ENCODE peak calls at places on chromosomes 11 and 22, in five cellular contexts. One of them, this sample, is unnamed.

GRCh38 chr11:69080361-69080973 is 31.7 kb downstream of the TPCN2 start:
- DNase-seq in K562: no peak
- DNase-seq in GM12878: no peak
- DNase-seq in HepG2: no peak
- DNase-seq in SK-N-SH: no peak
- DNase-seq in this sample: peak

GRCh38 chr11:15662285-15662684 is 547.6 kb downstream of the INSC start:
- DNase-seq in K562: no peak
- DNase-seq in GM12878: no peak
- DNase-seq in HepG2: no peak
- DNase-seq in SK-N-SH: no peak
- DNase-seq in this sample: no peak

GRCh38 chr11:75105462-75105925 is 8.8 kb upstream of the OR2AT4 start:
- DNase-seq in K562: peak
- DNase-seq in GM12878: no peak
- DNase-seq in HepG2: peak
- DNase-seq in SK-N-SH: no peak
- DNase-seq in this sample: no peak

GRCh38 chr11:29780756-29781155 is 236.1 kb downstream of the KCNA4 start:
- DNase-seq in K562: no peak
- DNase-seq in GM12878: no peak
- DNase-seq in HepG2: no peak
- DNase-seq in SK-N-SH: no peak
- DNase-seq in this sample: peak

GRCh38 chr11:27385245-27385644 is 22.2 kb upstream of the CCDC34 start:
- DNase-seq in K562: no peak
- DNase-seq in GM12878: no peak
- DNase-seq in HepG2: no peak
- DNase-seq in SK-N-SH: no peak
- DNase-seq in this sample: no peak

GRCh38 chr11:23688835-23689234 is 808.0 kb upstream of the LUZP2 start:
- DNase-seq in K562: no peak
- DNase-seq in GM12878: no peak
- DNase-seq in HepG2: no peak
- DNase-seq in SK-N-SH: no peak
- DNase-seq in this sample: no peak

GRCh38 chr22:49617264-49617663 is 210.4 kb downstream of the BRD1 start:
- DNase-seq in K562: no peak
- DNase-seq in GM12878: no peak
- DNase-seq in HepG2: no peak
- DNase-seq in SK-N-SH: no peak
- DNase-seq in this sample: no peak

GRCh38 chr11:61041755-61042518 is 60.4 kb upstream of the CD5 start:
- DNase-seq in K562: no peak
- DNase-seq in GM12878: no peak
- DNase-seq in HepG2: no peak
- DNase-seq in SK-N-SH: no peak
- DNase-seq in this sample: no peak

GRCh38 chr11:104451193-104451592 is 287.2 kb upstream of the PDGFD start:
- DNase-seq in K562: no peak
- DNase-seq in GM12878: no peak
- DNase-seq in HepG2: no peak
- DNase-seq in SK-N-SH: no peak
- DNase-seq in this sample: no peak

GRCh38 chr22:47129902-47130301 is 367.5 kb downstream of the TBC1D22A start:
- DNase-seq in K562: peak
- DNase-seq in GM12878: no peak
- DNase-seq in HepG2: no peak
- DNase-seq in SK-N-SH: no peak
- DNase-seq in this sample: peak

GRCh38 chr22:37749831-37750595 is 53.2 kb downstream of the TRIOBP start:
- DNase-seq in K562: no peak
- DNase-seq in GM12878: no peak
- DNase-seq in HepG2: peak
- DNase-seq in SK-N-SH: no peak
- DNase-seq in this sample: no peak

GRCh38 chr11:15968461-15969130 is 387.8 kb downstream of the SOX6 start:
- DNase-seq in K562: peak
- DNase-seq in GM12878: no peak
- DNase-seq in HepG2: no peak
- DNase-seq in SK-N-SH: no peak
- DNase-seq in this sample: no peak

GRCh38 chr22:34781676-34782075 is 284.3 kb upstream of the ISX start:
- DNase-seq in K562: no peak
- DNase-seq in GM12878: no peak
- DNase-seq in HepG2: no peak
- DNase-seq in SK-N-SH: no peak
- DNase-seq in this sample: no peak

GRCh38 chr22:44403930-44404329 is 91.2 kb upstream of the SHISAL1 start:
- DNase-seq in K562: no peak
- DNase-seq in GM12878: no peak
- DNase-seq in HepG2: no peak
- DNase-seq in SK-N-SH: no peak
- DNase-seq in this sample: no peak

GRCh38 chr11:65204646-65205601 is 23.2 kb downstream of the CAPN1 start:
- DNase-seq in K562: peak
- DNase-seq in GM12878: no peak
- DNase-seq in HepG2: peak
- DNase-seq in SK-N-SH: peak
- DNase-seq in this sample: peak

GRCh38 chr11:130166457-130166784 is 6.8 kb downstream of the ST14 start:
- DNase-seq in K562: no peak
- DNase-seq in GM12878: no peak
- DNase-seq in HepG2: peak
- DNase-seq in SK-N-SH: peak
- DNase-seq in this sample: no peak

GRCh38 chr22:43217285-43218030 is 30.5 kb upstream of the TTLL12 start:
- DNase-seq in K562: no peak
- DNase-seq in GM12878: no peak
- DNase-seq in HepG2: no peak
- DNase-seq in SK-N-SH: no peak
- DNase-seq in this sample: no peak

GRCh38 chr11:100727410-100727809 is 40.3 kb downstream of the ARHGAP42 start:
- DNase-seq in K562: no peak
- DNase-seq in GM12878: no peak
- DNase-seq in HepG2: no peak
- DNase-seq in SK-N-SH: no peak
- DNase-seq in this sample: no peak

GRCh38 chr11:64048042-64048854 is 12.5 kb downstream of the FLRT1 start:
- DNase-seq in K562: no peak
- DNase-seq in GM12878: no peak
- DNase-seq in HepG2: peak
- DNase-seq in SK-N-SH: peak
- DNase-seq in this sample: no peak

GRCh38 chr11:110317516-110317932 is 21.1 kb upstream of the RDX start:
- DNase-seq in K562: peak
- DNase-seq in GM12878: no peak
- DNase-seq in HepG2: no peak
- DNase-seq in SK-N-SH: peak
- DNase-seq in this sample: no peak

GRCh38 chr11:72209101-72209500 is 7.5 kb upstream of the FOLR2 start:
- DNase-seq in K562: no peak
- DNase-seq in GM12878: no peak
- DNase-seq in HepG2: no peak
- DNase-seq in SK-N-SH: no peak
- DNase-seq in this sample: peak

GRCh38 chr22:22974795-22975580 is 87.4 kb downstream of the IGLL5 start:
- DNase-seq in K562: peak
- DNase-seq in GM12878: no peak
- DNase-seq in HepG2: no peak
- DNase-seq in SK-N-SH: no peak
- DNase-seq in this sample: no peak

GRCh38 chr22:44567846-44568493 is 69.9 kb upstream of the RTL6 start:
- DNase-seq in K562: no peak
- DNase-seq in GM12878: no peak
- DNase-seq in HepG2: peak
- DNase-seq in SK-N-SH: no peak
- DNase-seq in this sample: peak

GRCh38 chr11:22898036-22898435 is 37.8 kb upstream of the CCDC179 start:
- DNase-seq in K562: no peak
- DNase-seq in GM12878: no peak
- DNase-seq in HepG2: no peak
- DNase-seq in SK-N-SH: no peak
- DNase-seq in this sample: no peak

GRCh38 chr11:130979386-130979972 is 63.2 kb upstream of the SNX19 start:
- DNase-seq in K562: peak
- DNase-seq in GM12878: no peak
- DNase-seq in HepG2: no peak
- DNase-seq in SK-N-SH: peak
- DNase-seq in this sample: no peak

GRCh38 chr22:48799227-48799970 is 1028.3 kb downstream of the BRD1 start:
- DNase-seq in K562: no peak
- DNase-seq in GM12878: no peak
- DNase-seq in HepG2: no peak
- DNase-seq in SK-N-SH: no peak
- DNase-seq in this sample: no peak

GRCh38 chr11:118438314-118438931 is 2.1 kb downstream of the KMT2A start:
- DNase-seq in K562: peak
- DNase-seq in GM12878: no peak
- DNase-seq in HepG2: no peak
- DNase-seq in SK-N-SH: peak
- DNase-seq in this sample: peak

GRCh38 chr22:31995807-31996206 is 47.3 kb upstream of the SLC5A1 start:
- DNase-seq in K562: no peak
- DNase-seq in GM12878: no peak
- DNase-seq in HepG2: no peak
- DNase-seq in SK-N-SH: no peak
- DNase-seq in this sample: no peak

GRCh38 chr11:97557399-97557798 is 1167.6 kb downstream of the JRKL start:
- DNase-seq in K562: no peak
- DNase-seq in GM12878: no peak
- DNase-seq in HepG2: no peak
- DNase-seq in SK-N-SH: peak
- DNase-seq in this sample: no peak

GRCh38 chr11:35112056-35112845 is 26.7 kb upstream of the CD44 start:
- DNase-seq in K562: no peak
- DNase-seq in GM12878: no peak
- DNase-seq in HepG2: no peak
- DNase-seq in SK-N-SH: no peak
- DNase-seq in this sample: no peak

GRCh38 chr11:119641991-119642745 is 86.8 kb downstream of the NECTIN1 start:
- DNase-seq in K562: peak
- DNase-seq in GM12878: no peak
- DNase-seq in HepG2: peak
- DNase-seq in SK-N-SH: peak
- DNase-seq in this sample: peak

GRCh38 chr22:30270841-30271240 is 4.2 kb upstream of the OSM start:
- DNase-seq in K562: peak
- DNase-seq in GM12878: no peak
- DNase-seq in HepG2: no peak
- DNase-seq in SK-N-SH: no peak
- DNase-seq in this sample: peak
- TF ChIP-seq GABPA in K562: no peak
- TF ChIP-seq GABPA in GM12878: no peak
- TF ChIP-seq GABPA in HepG2: no peak
- TF ChIP-seq GABPA in SK-N-SH: no peak
- TF ChIP-seq GABPA in this sample: no peak

GRCh38 chr11:46003647-46004046 is 81.2 kb downstream of the LARGE2 start:
- DNase-seq in K562: no peak
- DNase-seq in GM12878: no peak
- DNase-seq in HepG2: no peak
- DNase-seq in SK-N-SH: no peak
- DNase-seq in this sample: peak

GRCh38 chr11:46002146-46002545 is 79.7 kb downstream of the LARGE2 start:
- DNase-seq in K562: no peak
- DNase-seq in GM12878: no peak
- DNase-seq in HepG2: no peak
- DNase-seq in SK-N-SH: no peak
- DNase-seq in this sample: no peak

GRCh38 chr11:46009647-46010046 is 87.2 kb downstream of the LARGE2 start:
- DNase-seq in K562: no peak
- DNase-seq in GM12878: no peak
- DNase-seq in HepG2: no peak
- DNase-seq in SK-N-SH: no peak
- DNase-seq in this sample: no peak

GRCh38 chr11:46010100-46010499 is 87.6 kb downstream of the LARGE2 start:
- DNase-seq in K562: no peak
- DNase-seq in GM12878: no peak
- DNase-seq in HepG2: no peak
- DNase-seq in SK-N-SH: no peak
- DNase-seq in this sample: no peak

DNA sequence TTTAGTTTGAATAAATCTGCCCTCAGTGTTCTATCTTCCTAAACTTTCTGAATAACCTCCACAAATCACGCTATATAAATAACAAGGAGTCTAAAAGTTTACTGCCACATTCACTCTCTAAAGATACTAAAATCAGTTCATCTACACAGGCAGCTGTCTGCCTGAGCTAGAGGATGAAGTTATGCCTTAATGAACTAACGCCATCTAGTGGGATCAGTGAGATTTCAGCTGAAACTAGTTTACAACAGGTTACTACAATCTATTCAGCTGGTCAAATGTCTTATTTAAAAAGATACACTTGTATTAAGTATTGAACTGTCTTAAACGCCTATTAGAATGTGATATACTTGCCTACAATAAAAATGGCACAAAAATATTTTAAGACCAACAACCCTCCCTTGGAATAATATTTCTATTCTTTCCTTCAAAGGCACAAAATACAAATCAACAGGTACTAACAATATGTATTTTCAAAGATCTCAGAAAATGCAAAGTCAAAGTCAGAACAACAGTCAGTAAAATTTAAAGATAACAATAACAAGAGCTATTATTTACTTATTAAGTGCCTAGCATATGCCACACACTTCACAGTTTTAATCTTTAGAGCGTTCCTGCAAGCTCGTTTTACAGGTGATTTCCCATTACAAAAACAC is 84.1 kb downstream of the LARGE2 start:
- DNase-seq in K562: peak
- DNase-seq in GM12878: peak
- DNase-seq in HepG2: peak
- DNase-seq in SK-N-SH: peak
- DNase-seq in this sample: peak
- TF ChIP-seq REST in K562: no peak
- TF ChIP-seq REST in GM12878: no peak
- TF ChIP-seq REST in HepG2: no peak
- TF ChIP-seq REST in SK-N-SH: no peak
- TF ChIP-seq REST in this sample: no peak

DNA sequence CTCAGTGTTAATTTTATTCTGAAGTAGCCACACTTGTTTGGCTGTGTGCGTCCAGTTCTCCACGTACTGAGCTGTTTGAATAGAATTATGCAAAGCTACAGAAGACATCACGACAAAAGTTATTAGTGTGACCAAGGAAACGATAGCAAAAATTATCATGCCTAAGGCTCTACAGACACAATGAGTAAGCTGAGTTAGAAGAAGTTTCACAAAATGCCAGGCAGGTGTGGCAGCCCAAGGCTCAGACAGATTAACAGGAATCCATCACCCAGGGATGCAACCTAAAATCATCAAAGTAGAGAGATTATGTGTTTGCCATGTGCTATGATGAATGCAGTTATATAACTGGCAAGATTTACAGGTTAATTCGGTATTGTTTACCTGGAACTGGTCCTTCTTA is 73.1 kb upstream of the INCENP start:
- DNase-seq in K562: no peak
- DNase-seq in GM12878: no peak
- DNase-seq in HepG2: no peak
- DNase-seq in SK-N-SH: no peak
- DNase-seq in this sample: no peak
- TF ChIP-seq GABPA in K562: no peak
- TF ChIP-seq GABPA in GM12878: no peak
- TF ChIP-seq GABPA in HepG2: no peak
- TF ChIP-seq GABPA in SK-N-SH: no peak
- TF ChIP-seq GABPA in this sample: no peak

GRCh38 chr11:19370100-19370861 is 129.5 kb upstream of the E2F8 start:
- DNase-seq in K562: no peak
- DNase-seq in GM12878: no peak
- DNase-seq in HepG2: no peak
- DNase-seq in SK-N-SH: no peak
- DNase-seq in this sample: no peak
- TF ChIP-seq REST in K562: no peak
- TF ChIP-seq REST in GM12878: no peak
- TF ChIP-seq REST in HepG2: no peak
- TF ChIP-seq REST in SK-N-SH: no peak
- TF ChIP-seq REST in this sample: no peak